ENCODE peak calls at places on chromosome 11, in ten cellular contexts. One of them, this sample, is unnamed.

GRCh38 chr11:113240389-113240788 is 74.0 kb upstream of the TTC12 start:
- DNase-seq in endothelial cell of umbilical vein: no peak
- DNase-seq in Panc1: no peak
- DNase-seq in suprapubic skin: no peak
- DNase-seq in K562: no peak
- DNase-seq in GM12878: no peak
- DNase-seq in transverse colon: no peak
- DNase-seq in HCT116: no peak
- DNase-seq in spleen: no peak
- DNase-seq in H1: no peak
- DNase-seq in this sample: no peak

GRCh38 chr11:126628790-126629621 is 273.5 kb downstream of the ST3GAL4 start:
- DNase-seq in endothelial cell of umbilical vein: no peak
- DNase-seq in Panc1: no peak
- DNase-seq in suprapubic skin: no peak
- DNase-seq in K562: no peak
- DNase-seq in GM12878: no peak
- DNase-seq in transverse colon: no peak
- DNase-seq in HCT116: no peak
- DNase-seq in spleen: no peak
- DNase-seq in H1: no peak
- DNase-seq in this sample: no peak

GRCh38 chr11:95684701-95685100 is 104.9 kb downstream of the FAM76B start:
- DNase-seq in endothelial cell of umbilical vein: no peak
- DNase-seq in Panc1: no peak
- DNase-seq in suprapubic skin: no peak
- DNase-seq in K562: no peak
- DNase-seq in GM12878: no peak
- DNase-seq in transverse colon: no peak
- DNase-seq in HCT116: no peak
- DNase-seq in spleen: no peak
- DNase-seq in H1: no peak
- DNase-seq in this sample: no peak

GRCh38 chr11:796565-797299 is 1.3 kb downstream of the SLC25A22 start:
- DNase-seq in endothelial cell of umbilical vein: no peak
- DNase-seq in Panc1: no peak
- DNase-seq in suprapubic skin: no peak
- DNase-seq in K562: peak; percentile 61
- DNase-seq in GM12878: no peak
- DNase-seq in transverse colon: peak; percentile 37
- DNase-seq in HCT116: no peak
- DNase-seq in spleen: peak; percentile 85
- DNase-seq in H1: no peak
- DNase-seq in this sample: no peak

GRCh38 chr11:75813126-75813525 is 1.9 kb upstream of the UVRAG start:
- DNase-seq in endothelial cell of umbilical vein: no peak
- DNase-seq in Panc1: no peak
- DNase-seq in suprapubic skin: no peak
- DNase-seq in K562: no peak
- DNase-seq in GM12878: no peak
- DNase-seq in transverse colon: no peak
- DNase-seq in HCT116: no peak
- DNase-seq in spleen: no peak
- DNase-seq in H1: no peak
- DNase-seq in this sample: no peak

GRCh38 chr11:11626128-11626527 is 4.3 kb upstream of the GALNT18 start:
- DNase-seq in endothelial cell of umbilical vein: no peak
- DNase-seq in Panc1: no peak
- DNase-seq in suprapubic skin: no peak
- DNase-seq in K562: no peak
- DNase-seq in GM12878: no peak
- DNase-seq in transverse colon: no peak
- DNase-seq in HCT116: no peak
- DNase-seq in spleen: no peak
- DNase-seq in H1: no peak
- DNase-seq in this sample: no peak

GRCh38 chr11:19601235-19601634 is 111.4 kb upstream of the NAV2 start:
- DNase-seq in endothelial cell of umbilical vein: no peak
- DNase-seq in Panc1: no peak
- DNase-seq in suprapubic skin: no peak
- DNase-seq in K562: no peak
- DNase-seq in GM12878: no peak
- DNase-seq in transverse colon: no peak
- DNase-seq in HCT116: no peak
- DNase-seq in spleen: no peak
- DNase-seq in H1: no peak
- DNase-seq in this sample: no peak

GRCh38 chr11:204587-205109 is 2.6 kb downstream of the BET1L start:
- DNase-seq in endothelial cell of umbilical vein: no peak
- DNase-seq in Panc1: no peak
- DNase-seq in suprapubic skin: no peak
- DNase-seq in K562: no peak
- DNase-seq in GM12878: no peak
- DNase-seq in transverse colon: no peak
- DNase-seq in HCT116: no peak
- DNase-seq in spleen: no peak
- DNase-seq in H1: no peak
- DNase-seq in this sample: no peak

GRCh38 chr11:106706355-106706754 is 311.9 kb downstream of the GUCY1A2 start:
- DNase-seq in endothelial cell of umbilical vein: no peak
- DNase-seq in Panc1: peak; percentile 79
- DNase-seq in suprapubic skin: no peak
- DNase-seq in K562: no peak
- DNase-seq in GM12878: no peak
- DNase-seq in transverse colon: no peak
- DNase-seq in HCT116: peak; percentile 27
- DNase-seq in spleen: no peak
- DNase-seq in H1: no peak
- DNase-seq in this sample: no peak

GRCh38 chr11:77101043-77101537 is 1.6 kb upstream of the OMP start:
- DNase-seq in endothelial cell of umbilical vein: peak; percentile 30
- DNase-seq in Panc1: no peak
- DNase-seq in suprapubic skin: no peak
- DNase-seq in K562: peak; percentile 72
- DNase-seq in GM12878: no peak
- DNase-seq in transverse colon: no peak
- DNase-seq in HCT116: no peak
- DNase-seq in spleen: no peak
- DNase-seq in H1: no peak
- DNase-seq in this sample: peak; percentile 13

GRCh38 chr11:77783023-77783422 is 37.5 kb downstream of the RSF1 start:
- DNase-seq in endothelial cell of umbilical vein: no peak
- DNase-seq in Panc1: no peak
- DNase-seq in suprapubic skin: no peak
- DNase-seq in K562: no peak
- DNase-seq in GM12878: no peak
- DNase-seq in transverse colon: no peak
- DNase-seq in HCT116: no peak
- DNase-seq in spleen: no peak
- DNase-seq in H1: no peak
- DNase-seq in this sample: no peak

DNA sequence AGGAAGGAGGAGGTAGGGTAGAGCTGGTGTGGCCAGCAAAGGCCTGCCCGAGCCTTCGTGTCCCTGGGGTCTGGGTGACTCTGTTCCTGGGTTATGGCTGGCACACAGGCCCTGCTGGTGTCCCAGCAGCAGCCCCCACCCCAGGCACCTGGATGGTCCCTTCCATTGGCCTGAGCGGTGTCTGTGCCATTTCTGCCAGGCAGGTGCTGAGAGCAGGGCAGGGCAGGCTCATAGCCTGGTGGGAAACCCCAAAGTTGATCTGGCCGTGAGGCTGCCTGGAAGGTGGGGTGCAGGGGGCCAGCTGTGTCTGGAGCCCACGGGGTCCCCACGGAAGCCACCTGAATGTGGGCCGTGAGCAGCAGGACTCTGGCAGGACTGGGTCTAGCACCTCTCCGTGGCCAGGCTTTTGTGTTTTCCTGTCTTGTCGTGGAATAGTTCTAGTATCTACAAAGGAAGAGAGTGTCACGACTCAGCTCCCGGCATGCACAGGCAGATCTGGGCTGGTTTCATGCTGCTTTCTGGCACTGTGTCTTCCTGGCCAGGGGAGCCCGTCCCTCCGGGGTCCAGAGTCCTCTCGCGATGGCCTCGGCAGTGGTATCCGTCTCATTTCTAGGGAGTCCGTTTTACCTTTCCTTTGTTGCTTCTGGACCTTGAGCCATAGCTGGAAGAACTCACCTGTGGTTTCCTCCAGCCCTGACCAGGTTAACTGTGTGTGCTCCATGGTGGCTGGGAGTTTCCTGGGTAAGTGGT is 83.7 kb downstream of the KCNQ1 start:
- DNase-seq in endothelial cell of umbilical vein: no peak
- DNase-seq in Panc1: no peak
- DNase-seq in suprapubic skin: peak; percentile 65
- DNase-seq in K562: no peak
- DNase-seq in GM12878: no peak
- DNase-seq in transverse colon: peak; percentile 32
- DNase-seq in HCT116: no peak
- DNase-seq in spleen: peak; percentile 69
- DNase-seq in H1: no peak
- DNase-seq in this sample: no peak
- TF ChIP-seq CTCF in endothelial cell of umbilical vein: no peak
- TF ChIP-seq CTCF in Panc1: no peak
- TF ChIP-seq CTCF in suprapubic skin: no peak
- TF ChIP-seq CTCF in K562: no peak
- TF ChIP-seq CTCF in GM12878: no peak
- TF ChIP-seq CTCF in transverse colon: no peak
- TF ChIP-seq CTCF in HCT116: no peak
- TF ChIP-seq CTCF in spleen: no peak
- TF ChIP-seq CTCF in H1: no peak
- TF ChIP-seq CTCF in this sample: no peak

GRCh38 chr11:9689721-9690120 is 25.8 kb downstream of the SWAP70 start:
- DNase-seq in endothelial cell of umbilical vein: no peak
- DNase-seq in Panc1: no peak
- DNase-seq in suprapubic skin: no peak
- DNase-seq in K562: no peak
- DNase-seq in GM12878: no peak
- DNase-seq in transverse colon: no peak
- DNase-seq in HCT116: no peak
- DNase-seq in spleen: no peak
- DNase-seq in H1: no peak
- DNase-seq in this sample: no peak

GRCh38 chr11:9688716-9689511 is 25.0 kb downstream of the SWAP70 start:
- DNase-seq in endothelial cell of umbilical vein: peak; percentile 96
- DNase-seq in Panc1: peak; percentile 78
- DNase-seq in suprapubic skin: no peak
- DNase-seq in K562: no peak
- DNase-seq in GM12878: peak; percentile 81
- DNase-seq in transverse colon: no peak
- DNase-seq in HCT116: no peak
- DNase-seq in spleen: no peak
- DNase-seq in H1: no peak
- DNase-seq in this sample: peak; percentile 74

GRCh38 chr11:9693801-9694553 is 30.1 kb downstream of the SWAP70 start:
- DNase-seq in endothelial cell of umbilical vein: no peak
- DNase-seq in Panc1: no peak
- DNase-seq in suprapubic skin: no peak
- DNase-seq in K562: no peak
- DNase-seq in GM12878: no peak
- DNase-seq in transverse colon: no peak
- DNase-seq in HCT116: no peak
- DNase-seq in spleen: no peak
- DNase-seq in H1: no peak
- DNase-seq in this sample: no peak

GRCh38 chr11:9691865-9692264 is 28.0 kb downstream of the SWAP70 start:
- DNase-seq in endothelial cell of umbilical vein: peak; percentile 62
- DNase-seq in Panc1: peak; percentile 56
- DNase-seq in suprapubic skin: no peak
- DNase-seq in K562: no peak
- DNase-seq in GM12878: no peak
- DNase-seq in transverse colon: no peak
- DNase-seq in HCT116: peak; percentile 23
- DNase-seq in spleen: no peak
- DNase-seq in H1: no peak
- DNase-seq in this sample: no peak

GRCh38 chr11:9692696-9693095 is 28.8 kb downstream of the SWAP70 start:
- DNase-seq in endothelial cell of umbilical vein: no peak
- DNase-seq in Panc1: no peak
- DNase-seq in suprapubic skin: no peak
- DNase-seq in K562: no peak
- DNase-seq in GM12878: no peak
- DNase-seq in transverse colon: no peak
- DNase-seq in HCT116: no peak
- DNase-seq in spleen: no peak
- DNase-seq in H1: no peak
- DNase-seq in this sample: peak; percentile 42
- TF ChIP-seq POLR2AphosphoS5 in endothelial cell of umbilical vein: no peak
- TF ChIP-seq POLR2AphosphoS5 in Panc1: no peak
- TF ChIP-seq POLR2AphosphoS5 in suprapubic skin: no peak
- TF ChIP-seq POLR2AphosphoS5 in K562: no peak
- TF ChIP-seq POLR2AphosphoS5 in GM12878: no peak
- TF ChIP-seq POLR2AphosphoS5 in transverse colon: no peak
- TF ChIP-seq POLR2AphosphoS5 in HCT116: no peak
- TF ChIP-seq POLR2AphosphoS5 in spleen: no peak
- TF ChIP-seq POLR2AphosphoS5 in H1: no peak
- TF ChIP-seq POLR2AphosphoS5 in this sample: no peak

GRCh38 chr11:17827006-17827405 is 92.4 kb downstream of the KCNC1 start:
- DNase-seq in endothelial cell of umbilical vein: no peak
- DNase-seq in Panc1: no peak
- DNase-seq in suprapubic skin: no peak
- DNase-seq in K562: no peak
- DNase-seq in GM12878: no peak
- DNase-seq in transverse colon: no peak
- DNase-seq in HCT116: no peak
- DNase-seq in spleen: no peak
- DNase-seq in H1: no peak
- DNase-seq in this sample: no peak
- TF ChIP-seq CTCF in endothelial cell of umbilical vein: no peak
- TF ChIP-seq CTCF in Panc1: peak; percentile 41
- TF ChIP-seq CTCF in suprapubic skin: no peak
- TF ChIP-seq CTCF in K562: peak; percentile 13
- TF ChIP-seq CTCF in GM12878: peak; percentile 9
- TF ChIP-seq CTCF in transverse colon: no peak
- TF ChIP-seq CTCF in HCT116: peak; percentile 48
- TF ChIP-seq CTCF in spleen: no peak
- TF ChIP-seq CTCF in H1: peak; percentile 72
- TF ChIP-seq CTCF in this sample: no peak

DNA sequence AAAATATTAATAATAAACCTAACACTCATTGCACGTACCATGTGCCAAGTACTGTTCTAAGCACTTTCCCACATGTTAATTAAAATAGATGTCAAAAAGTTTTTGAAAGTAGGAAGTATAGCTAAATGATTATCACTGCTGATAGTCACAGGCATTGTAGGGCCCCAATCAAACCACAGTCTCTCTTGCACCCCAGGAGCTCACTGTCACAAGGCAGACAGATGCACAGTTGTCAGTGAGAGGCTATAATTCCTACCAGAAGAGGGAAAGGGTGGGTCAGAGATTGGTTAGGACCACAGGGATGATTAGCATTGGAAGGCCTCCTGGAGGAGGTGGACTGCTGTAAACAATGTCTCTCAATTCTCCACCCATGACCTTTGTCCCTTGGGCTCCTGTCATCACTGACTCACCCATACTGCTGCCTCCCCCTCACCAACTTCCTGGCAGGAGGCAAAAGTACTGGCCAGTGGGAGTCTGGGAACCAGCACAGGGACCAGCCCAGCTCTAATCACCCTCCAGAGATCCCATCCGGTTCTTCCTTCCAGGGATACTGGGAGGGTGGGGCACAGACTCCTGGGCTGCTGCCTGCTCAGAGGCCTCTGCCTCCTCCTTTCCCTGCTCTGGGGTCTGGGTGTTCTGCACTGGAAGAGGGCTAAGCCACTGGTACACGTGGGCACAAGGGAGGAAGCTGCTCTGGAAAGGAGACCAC is 1.1 kb upstream of the POLD4 start:
- DNase-seq in endothelial cell of umbilical vein: peak; percentile 93
- DNase-seq in Panc1: peak; percentile 98
- DNase-seq in suprapubic skin: no peak
- DNase-seq in K562: peak; percentile 89
- DNase-seq in GM12878: no peak
- DNase-seq in transverse colon: peak; percentile 90
- DNase-seq in HCT116: peak; percentile 92
- DNase-seq in spleen: peak; percentile 77
- DNase-seq in H1: no peak
- DNase-seq in this sample: peak; percentile 17
- TF ChIP-seq POLR2AphosphoS5 in endothelial cell of umbilical vein: peak; percentile 82
- TF ChIP-seq POLR2AphosphoS5 in Panc1: peak; percentile 70
- TF ChIP-seq POLR2AphosphoS5 in suprapubic skin: peak; percentile 42
- TF ChIP-seq POLR2AphosphoS5 in K562: peak; percentile 48
- TF ChIP-seq POLR2AphosphoS5 in GM12878: no peak
- TF ChIP-seq POLR2AphosphoS5 in transverse colon: peak; percentile 90
- TF ChIP-seq POLR2AphosphoS5 in HCT116: peak; percentile 77
- TF ChIP-seq POLR2AphosphoS5 in spleen: peak; percentile 23
- TF ChIP-seq POLR2AphosphoS5 in H1: no peak
- TF ChIP-seq POLR2AphosphoS5 in this sample: no peak

This sample was measured in HL-60.